ENCODE peak calls at places on chromosomes 16 and 17, in seven cellular contexts. G, R, A, B, O, F and Q are unnamed samples.
A peak's percentile ranks its signal among the peaks of the same experiment; 100 is the strongest.

GRCh38 chr16:30472328-30472942 is at the start of gene ITGAL:
- DNase-seq in B (no peak), A (no peak), F (peak; percentile 56), O (peak; percentile 72), G (peak; percentile 15), R (no peak), Q (peak; percentile 68)

GRCh38 chr17:62674841-62675240 is 47.4 kb downstream of the MRC2 start:
- DNase-seq in G (no peak), O (no peak), A (no peak), B (no peak), R (no peak), F (no peak), Q (no peak)

GRCh38 chr17:72471296-72471695 is 350.5 kb downstream of the SOX9 start:
- DNase-seq in A (no peak), G (no peak), F (no peak), O (no peak), B (no peak), R (no peak), Q (no peak)

GRCh38 chr17:29619251-29619650 is 3.5 kb downstream of the CORO6 start:
- DNase-seq in G (no peak), R (peak; percentile 73), O (peak; percentile 61), B (no peak), F (no peak), A (no peak), Q (no peak)

GRCh38 chr16:69311533-69312388 is 611 bp downstream of the VPS4A start:
- DNase-seq in O (peak; percentile 72), B (peak; percentile 79), G (no peak), R (peak; percentile 58), F (peak; percentile 40), A (peak; percentile 45), Q (peak; percentile 57)

GRCh38 chr16:57422026-57422944 is 17.7 kb downstream of the CCL17 start:
- DNase-seq in B (peak; percentile 65), O (peak; percentile 80), F (peak; percentile 52), R (peak; percentile 72), G (peak; percentile 46), A (peak; percentile 61), Q (no peak)

GRCh38 chr16:10080031-10080772 is 102.0 kb downstream of the GRIN2A start:
- DNase-seq in O (peak; percentile 73), F (peak; percentile 70), R (no peak), B (no peak), A (peak; percentile 72), G (no peak), Q (no peak)

GRCh38 chr16:79598341-79599181 is 2.0 kb downstream of the MAF start:
- DNase-seq in G (peak; percentile 56), F (peak; percentile 62), O (peak; percentile 83), A (peak; percentile 43), R (peak; percentile 66), B (peak; percentile 1), Q (no peak)

GRCh38 chr17:61488878-61489718 is 36.9 kb downstream of the TBX4 start:
- DNase-seq in O (no peak), B (no peak), F (peak; percentile 61), R (peak; percentile 42), A (peak; percentile 68), G (no peak), Q (no peak)

GRCh38 chr17:44367626-44368025 is 4.0 kb upstream of the FAM171A2 start:
- DNase-seq in A (no peak), G (no peak), B (no peak), F (no peak), R (no peak), O (no peak), Q (no peak)

GRCh38 chr16:57725976-57726375 is 9.6 kb upstream of the KATNB1 start:
- DNase-seq in A (no peak), G (no peak), B (no peak), O (peak; percentile 48), R (no peak), F (no peak), Q (no peak)

GRCh38 chr16:11610121-11610505 is 23.4 kb upstream of the LITAF start:
- DNase-seq in A (no peak), B (no peak), O (no peak), R (no peak), F (no peak), G (no peak), Q (no peak)

GRCh38 chr16:11610580-11610979 is 23.9 kb upstream of the LITAF start:
- DNase-seq in A (no peak), F (no peak), B (peak; percentile 31), G (no peak), R (peak; percentile 54), O (no peak), Q (no peak)

GRCh38 chr16:11613381-11614303 is 26.9 kb upstream of the LITAF start:
- DNase-seq in B (peak; percentile 84), O (peak; percentile 81), F (peak; percentile 69), A (no peak), R (no peak), G (peak; percentile 49), Q (no peak)

GRCh38 chr16:11614587-11615175 is 28.0 kb upstream of the LITAF start:
- DNase-seq in A (no peak), F (no peak), O (no peak), B (no peak), R (no peak), G (no peak), Q (no peak)

DNA sequence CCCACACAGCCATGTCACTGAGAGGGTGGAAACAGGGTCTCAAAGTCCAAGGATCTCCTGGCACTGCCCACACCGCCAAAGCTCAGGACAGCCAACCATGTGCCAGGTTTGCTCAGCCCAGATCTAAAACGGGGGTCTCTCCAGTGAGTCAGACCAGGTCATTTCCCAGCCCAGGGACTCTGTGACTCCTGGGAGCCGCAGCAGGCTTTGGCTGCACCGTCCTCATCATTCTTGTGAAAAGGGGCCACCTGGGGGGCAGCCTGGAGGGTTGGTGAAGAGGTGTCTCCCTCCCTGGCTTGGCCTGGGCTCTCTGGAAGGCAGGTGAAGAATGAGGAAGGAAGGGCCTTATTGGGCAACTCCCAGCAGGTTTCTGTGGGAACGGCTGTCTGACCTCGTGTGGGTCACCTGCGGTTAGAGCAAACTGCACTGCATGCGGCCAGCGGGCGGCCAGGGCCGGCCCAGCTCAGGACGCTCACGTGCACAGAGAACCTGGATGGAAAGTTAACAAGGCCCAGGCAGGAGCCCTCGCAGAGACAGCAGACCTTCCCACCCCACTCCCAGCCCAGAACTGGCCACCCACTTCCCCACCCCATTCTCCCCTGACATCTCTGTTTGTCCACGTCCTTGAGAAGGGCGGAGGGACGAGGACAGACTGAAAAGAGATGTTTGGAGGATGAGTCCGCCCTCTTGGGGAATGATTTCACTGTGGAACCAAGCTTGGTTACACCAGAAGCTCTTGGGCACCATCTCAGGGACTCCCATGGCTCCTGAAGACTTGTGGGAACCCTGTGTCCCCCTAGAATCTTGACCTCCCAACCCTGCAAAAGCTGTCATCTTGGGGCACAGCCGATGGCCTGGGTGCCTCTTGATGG is 25.6 kb upstream of the LITAF start:
- DNase-seq in F (peak; percentile 90), B (peak; percentile 35), R (peak; percentile 78), G (no peak), A (peak; percentile 82), O (no peak), Q (no peak)
- TF ChIP-seq POLR2A in F (no peak), B (no peak), R (no peak), G (no peak), A (peak; percentile 40), O (no peak), Q (no peak)

GRCh38 chr17:9170336-9170735 is 149.0 kb downstream of the NTN1 start:
- DNase-seq in R (no peak), B (no peak), G (no peak), O (no peak), A (no peak), F (no peak), Q (no peak)

GRCh38 chr17:9173386-9173983 is 152.2 kb downstream of the NTN1 start:
- DNase-seq in G (no peak), A (no peak), O (no peak), B (no peak), R (no peak), F (no peak), Q (no peak)

GRCh38 chr17:9170822-9171221 is 149.5 kb downstream of the NTN1 start:
- DNase-seq in G (no peak), R (no peak), F (no peak), B (no peak), O (no peak), A (no peak), Q (no peak)

GRCh38 chr17:9166678-9167077 is 145.4 kb downstream of the NTN1 start:
- DNase-seq in B (no peak), R (no peak), G (no peak), F (no peak), O (no peak), A (no peak), Q (no peak)

DNA sequence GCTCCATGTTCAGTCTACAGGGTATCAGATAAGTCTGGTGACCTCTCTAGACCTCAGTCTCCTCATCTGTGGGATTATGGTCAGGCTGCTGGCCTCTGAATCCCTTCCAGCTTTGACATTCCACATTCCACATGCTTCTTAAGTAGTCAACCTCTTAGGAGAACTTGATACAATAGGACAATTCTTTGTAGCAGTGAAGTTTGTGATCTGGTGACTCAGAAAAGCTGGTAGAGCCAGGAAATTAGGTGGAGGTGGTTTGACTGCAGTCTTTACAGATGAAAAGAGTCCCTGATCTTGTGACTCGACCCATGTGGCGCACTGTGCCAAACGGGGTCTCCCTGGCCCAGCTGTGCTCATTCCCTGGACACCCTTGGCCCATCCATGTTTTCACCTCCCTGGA is 147.8 kb downstream of the NTN1 start:
- DNase-seq in R (no peak), O (no peak), F (no peak), B (no peak), G (no peak), A (no peak), Q (no peak)
- TF ChIP-seq POLR2A in R (no peak), O (no peak), F (no peak), B (no peak), G (no peak), A (no peak), Q (no peak)

GRCh38 chr17:39450051-39450450 is 1.0 kb downstream of the MED1 start:
- DNase-seq in O (peak; percentile 47), B (no peak), A (no peak), R (no peak), F (no peak), G (no peak), Q (no peak)

GRCh38 chr17:39455919-39456318 is 4.9 kb upstream of the MED1 start:
- DNase-seq in O (peak; percentile 52), F (no peak), G (no peak), R (no peak), B (no peak), A (no peak), Q (no peak)

GRCh38 chr17:39450847-39451581 is at the start of gene MED1:
- DNase-seq in F (peak; percentile 96), G (peak; percentile 93), O (peak; percentile 97), B (peak; percentile 98), A (peak; percentile 96), R (peak; percentile 99), Q (peak; percentile 85)
- TF ChIP-seq POLR2A in F (no peak), G (no peak), O (peak; percentile 34), B (peak; percentile 93), A (peak; percentile 82), R (peak; percentile 78), Q (peak; percentile 95)

DNA sequence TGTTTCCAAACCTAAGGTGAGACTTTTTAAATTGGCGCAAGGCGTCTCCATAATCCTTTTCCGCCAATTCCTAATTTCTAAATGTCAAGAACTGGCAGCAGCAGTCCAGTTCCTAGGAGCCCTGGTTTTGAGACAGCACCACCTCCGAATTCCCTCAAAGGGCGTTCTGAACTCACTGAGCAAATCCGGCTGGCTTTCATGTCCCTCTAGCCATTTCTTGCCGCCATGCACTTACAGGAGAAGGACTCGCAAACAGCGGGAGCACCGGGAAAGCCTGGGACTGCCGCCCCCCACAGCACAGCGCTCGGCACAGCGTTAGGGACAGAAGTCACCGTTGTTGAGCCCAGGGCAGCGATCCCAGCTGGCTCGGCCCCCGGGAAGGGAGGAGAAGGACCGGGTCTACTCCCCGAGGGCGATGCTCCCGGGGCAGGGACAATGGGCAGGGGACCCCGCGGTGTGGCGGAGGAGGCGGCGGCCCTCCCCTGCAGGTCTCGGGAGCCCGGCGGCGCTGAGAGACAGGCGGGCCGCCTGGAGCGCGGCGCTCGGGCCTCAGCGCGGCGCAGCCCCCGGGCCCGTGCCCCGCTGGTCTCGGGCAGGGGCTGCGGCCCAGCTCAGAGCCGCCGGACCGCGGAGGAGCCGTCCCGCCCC is 545 bp downstream of the ARHGAP17 start:
- DNase-seq in B (peak; percentile 64), O (peak; percentile 77), F (peak; percentile 45), A (peak; percentile 49), G (peak; percentile 33), R (peak; percentile 47), Q (no peak)
- TF ChIP-seq POLR2A in B (no peak), O (no peak), F (no peak), A (peak; percentile 17), G (no peak), R (no peak), Q (peak; percentile 14)